ENCODE peak calls at places on chromosomes 16 and 17, in six cellular contexts. F is HS-27A; U is NCI-H2081; X is HEK293T; O is activated naive CD8-positive, alpha-beta T cell treated with anti-CD3 and anti-CD28 coated beads, Interleukin-2, amount 50 U/mL, for 24 hours; C is fibroblast of lung. A is an unnamed sample.

GRCh38 chr16:54193656-54194007 is 93.0 kb downstream of the IRX3 start:
- DNase-seq in X (peak; percentile 86), U (peak; percentile 55), F (peak; percentile 65), C (peak; percentile 39), O (peak; percentile 39), A (peak; percentile 66)

GRCh38 chr17:8953152-8953885 is 12.2 kb downstream of the PIK3R5 start:
- DNase-seq in X (no peak), F (no peak), U (no peak), C (no peak), O (no peak), A (no peak)

GRCh38 chr17:75848523-75849303 is 4.5 kb upstream of the UNC13D start:
- DNase-seq in F (no peak), O (peak; percentile 89), U (peak; percentile 50), X (peak; percentile 64), C (peak; percentile 47), A (no peak)

GRCh38 chr16:51426276-51426675 is 275.2 kb upstream of the SALL1 start:
- DNase-seq in O (no peak), X (no peak), F (no peak), C (no peak), U (no peak), A (no peak)

GRCh38 chr16:79972053-79972704 is 371.6 kb upstream of the MAF start:
- DNase-seq in F (no peak), O (no peak), C (no peak), U (no peak), X (no peak), A (no peak)

GRCh38 chr16:86953631-86954465 is 363.3 kb downstream of the C16orf95 start:
- DNase-seq in F (no peak), O (no peak), X (no peak), U (no peak), C (no peak), A (no peak)

GRCh38 chr17:42844761-42845555 is 578 bp downstream of the AOC2 start:
- DNase-seq in U (no peak), C (no peak), O (no peak), X (no peak), F (no peak), A (no peak)

GRCh38 chr17:70483624-70484023 is 314.3 kb downstream of the KCNJ2 start:
- DNase-seq in U (no peak), C (no peak), X (no peak), F (no peak), O (no peak), A (no peak)

GRCh38 chr16:50594332-50595260 is 46.4 kb downstream of the NKD1 start:
- DNase-seq in O (no peak), C (no peak), F (no peak), X (no peak), U (no peak), A (no peak)

GRCh38 chr16:73018796-73019455 is 29.0 kb downstream of the ZFHX3 start:
- DNase-seq in O (no peak), F (no peak), C (no peak), X (no peak), U (no peak), A (no peak)

GRCh38 chr17:40121886-40122465 is at the start of gene MSL1:
- DNase-seq in O (peak; percentile 89), C (peak; percentile 79), F (no peak), U (peak; percentile 84), X (peak; percentile 74), A (peak; percentile 80)

GRCh38 chr17:73174126-73174525 is 9.3 kb downstream of the SSTR2 start:
- DNase-seq in U (no peak), F (no peak), C (no peak), X (no peak), O (no peak), A (no peak)

GRCh38 chr16:47037396-47037745 is 63.9 kb upstream of the DNAJA2 start:
- DNase-seq in F (no peak), X (peak; percentile 42), U (no peak), O (peak; percentile 39), C (no peak), A (peak; percentile 51)

GRCh38 chr16:680967-681745 is 946 bp downstream of the STUB1 start:
- DNase-seq in C (peak; percentile 57), F (no peak), X (no peak), O (peak; percentile 41), U (no peak), A (no peak)

GRCh38 chr16:83310816-83311215 is 497.0 kb upstream of the HSBP1 start:
- DNase-seq in C (no peak), U (no peak), X (no peak), O (no peak), F (no peak), A (no peak)

GRCh38 chr16:31087971-31088370 is 772 bp downstream of the PRSS53 start:
- DNase-seq in U (no peak), X (no peak), C (no peak), F (no peak), O (no peak), A (no peak)

GRCh38 chr16:80986557-80986956 is 20.1 kb downstream of the CMC2 start:
- DNase-seq in U (no peak), O (no peak), X (no peak), F (no peak), C (no peak), A (no peak)

GRCh38 chr17:39953471-39953888 is 9.3 kb upstream of the GSDMA start:
- DNase-seq in X (no peak), F (no peak), C (no peak), U (no peak), O (no peak), A (no peak)

GRCh38 chr17:32488604-32489180 is 1.9 kb downstream of the CDK5R1 start:
- DNase-seq in C (no peak), O (no peak), F (no peak), U (no peak), X (no peak), A (no peak)

GRCh38 chr16:1097156-1097555 is 1.1 kb upstream of the C1QTNF8 start:
- DNase-seq in U (no peak), O (no peak), F (no peak), X (no peak), C (no peak), A (no peak)

GRCh38 chr17:47872651-47873161 is 21.7 kb upstream of the SP6 start:
- DNase-seq in X (no peak), F (no peak), U (no peak), O (no peak), C (no peak), A (no peak)

GRCh38 chr17:78364436-78365281 is 4.8 kb upstream of the SOCS3 start:
- DNase-seq in U (no peak), X (no peak), F (no peak), O (peak; percentile 68), C (no peak), A (no peak)

GRCh38 chr17:79340771-79341528 is 266.3 kb downstream of the ENGASE start:
- DNase-seq in O (no peak), C (no peak), U (no peak), X (no peak), F (no peak), A (no peak)

GRCh38 chr16:49441366-49441780 is 67.8 kb downstream of the C16orf78 start:
- DNase-seq in X (no peak), U (no peak), F (no peak), C (no peak), O (peak; percentile 61), A (no peak)

GRCh38 chr16:50999181-50999580 is 151.9 kb downstream of the SALL1 start:
- DNase-seq in U (no peak), F (no peak), X (no peak), C (no peak), O (no peak), A (no peak)

GRCh38 chr16:29231231-29231630 is 175.3 kb downstream of the NPIPB11 start:
- DNase-seq in X (no peak), U (no peak), O (no peak), C (peak; percentile 18), F (no peak), A (no peak)

GRCh38 chr16:80973991-80974390 is 32.7 kb downstream of the CMC2 start:
- DNase-seq in X (no peak), O (no peak), F (no peak), U (no peak), C (no peak), A (no peak)

GRCh38 chr16:69084301-69084700 is 21.2 kb upstream of the HAS3 start:
- DNase-seq in U (no peak), C (no peak), F (no peak), O (no peak), X (no peak), A (no peak)

GRCh38 chr16:12267491-12267890 is 291.0 kb downstream of the SNX29 start:
- DNase-seq in C (no peak), O (no peak), F (no peak), U (no peak), X (no peak), A (no peak)

GRCh38 chr17:47192549-47192948 is 3.5 kb upstream of the CDC27 start:
- DNase-seq in F (no peak), C (no peak), X (no peak), U (no peak), O (no peak), A (no peak)

GRCh38 chr17:73341350-73342056 is 29.7 kb upstream of the CDC42EP4 start:
- DNase-seq in O (no peak), X (no peak), U (peak; percentile 63), F (no peak), C (no peak), A (no peak)

GRCh38 chr17:7632492-7632894 is 2.6 kb downstream of the SHBG start:
- DNase-seq in U (no peak), O (peak; percentile 28), F (no peak), X (peak; percentile 68), C (peak; percentile 64), A (peak; percentile 59)

GRCh38 chr17:39738568-39738901 is 797 bp downstream of the GRB7 start:
- DNase-seq in F (no peak), X (no peak), O (peak; percentile 74), U (peak; percentile 69), C (no peak), A (no peak)

GRCh38 chr17:35531170-35531569 is 6.3 kb downstream of the SLFN12L start:
- DNase-seq in U (no peak), F (no peak), X (no peak), C (no peak), O (no peak), A (no peak)

GRCh38 chr16:80804061-80804450 is 342 bp downstream of the CDYL2 start:
- DNase-seq in U (no peak), F (peak; percentile 9), O (peak; percentile 57), C (peak; percentile 67), X (no peak), A (no peak)

GRCh38 chr17:43475494-43476089 is 8.2 kb upstream of the DHX8 start:
- DNase-seq in C (no peak), O (no peak), F (no peak), U (no peak), X (no peak), A (no peak)

GRCh38 chr17:35944151-35944550 is 638 bp upstream of the LYZL6 start:
- DNase-seq in O (no peak), U (no peak), X (no peak), F (no peak), C (no peak), A (no peak)

GRCh38 chr16:88459366-88460055 is 6.4 kb downstream of the ZFPM1 start:
- DNase-seq in C (peak; percentile 13), X (no peak), U (no peak), F (no peak), O (no peak), A (no peak)

A was measured in CD14-positive monocyte.